ENCODE peak calls at places on chromosomes 1 and 21, in six cellular contexts. O is neural progenitor cell, C is astrocyte, D is mammary epithelial cell, S is PC-3, Y is K562. L is an unnamed sample.

GRCh38 chr1:28933918-28934317 is 19.5 kb downstream of the EPB41 start:
- DNase-seq in S (no peak), D (no peak), Y (no peak), O (no peak), C (no peak), L (no peak)

GRCh38 chr1:95003433-95003738 is 69.4 kb downstream of the ALG14 start:
- DNase-seq in D (no peak), S (no peak), O (no peak), C (no peak), Y (no peak), L (no peak)

GRCh38 chr1:222387020-222387816 is 160.7 kb downstream of the HHIPL2 start:
- DNase-seq in S (peak; percentile 42), C (no peak), D (no peak), Y (peak; percentile 47), O (peak; percentile 72), L (no peak)

GRCh38 chr1:202143768-202144509 is 598 bp downstream of the ARL8A start:
- DNase-seq in O (peak; percentile 62), Y (peak; percentile 77), D (no peak), S (no peak), C (no peak), L (no peak)

GRCh38 chr1:27026621-27027574 is 14.2 kb upstream of the TENT5B start:
- DNase-seq in C (peak; percentile 76), Y (peak; percentile 91), S (no peak), O (peak; percentile 88), D (peak; percentile 64), L (no peak)

GRCh38 chr21:29753216-29753615 is 186.6 kb downstream of the GRIK1 start:
- DNase-seq in Y (no peak), O (no peak), C (no peak), S (no peak), D (no peak), L (no peak)

GRCh38 chr1:28796321-28797213 is 15.4 kb upstream of the OPRD1 start:
- DNase-seq in D (no peak), C (no peak), O (peak; percentile 43), S (no peak), Y (no peak), L (no peak)

GRCh38 chr1:198935371-198935921 is 296.6 kb downstream of the PTPRC start:
- DNase-seq in O (peak; percentile 9), S (peak; percentile 96), Y (no peak), C (peak; percentile 99), D (peak; percentile 97), L (peak; percentile 81)

GRCh38 chr1:32702599-32703478 is at the start of gene SYNC:
- DNase-seq in D (no peak), Y (peak; percentile 98), C (peak; percentile 81), O (peak; percentile 58), S (peak; percentile 61), L (no peak)

GRCh38 chr1:213686983-213687382 is 300.8 kb upstream of the PROX1 start:
- DNase-seq in O (no peak), C (no peak), D (peak; percentile 77), S (no peak), Y (no peak), L (peak; percentile 56)

GRCh38 chr1:84020151-84020550 is 21.2 kb upstream of the TTLL7 start:
- DNase-seq in O (no peak), C (no peak), S (peak; percentile 63), Y (no peak), D (no peak), L (no peak)

GRCh38 chr1:61692155-61692783 is 32.7 kb downstream of the TM2D1 start:
- DNase-seq in Y (no peak), S (peak; percentile 55), D (peak; percentile 14), O (no peak), C (peak; percentile 42), L (no peak)

GRCh38 chr1:36342426-36343185 is 19.2 kb upstream of the EVA1B start:
- DNase-seq in O (peak; percentile 62), C (no peak), Y (peak; percentile 48), S (peak; percentile 87), D (peak; percentile 77), L (no peak)

GRCh38 chr1:86468501-86468977 is at the start of gene CLCA1:
- DNase-seq in S (no peak), D (no peak), O (no peak), C (no peak), Y (peak; percentile 30), L (no peak)

GRCh38 chr1:86472767-86473166 is 4.0 kb downstream of the CLCA1 start:
- DNase-seq in O (no peak), D (no peak), C (no peak), Y (no peak), S (no peak), L (no peak)

GRCh38 chr1:86472165-86472564 is 3.4 kb downstream of the CLCA1 start:
- DNase-seq in S (no peak), Y (no peak), O (no peak), D (no peak), C (no peak), L (no peak)

GRCh38 chr1:86471296-86471695 is 2.6 kb downstream of the CLCA1 start:
- DNase-seq in O (no peak), Y (no peak), C (peak; percentile 6), D (no peak), S (no peak), L (no peak)

DNA sequence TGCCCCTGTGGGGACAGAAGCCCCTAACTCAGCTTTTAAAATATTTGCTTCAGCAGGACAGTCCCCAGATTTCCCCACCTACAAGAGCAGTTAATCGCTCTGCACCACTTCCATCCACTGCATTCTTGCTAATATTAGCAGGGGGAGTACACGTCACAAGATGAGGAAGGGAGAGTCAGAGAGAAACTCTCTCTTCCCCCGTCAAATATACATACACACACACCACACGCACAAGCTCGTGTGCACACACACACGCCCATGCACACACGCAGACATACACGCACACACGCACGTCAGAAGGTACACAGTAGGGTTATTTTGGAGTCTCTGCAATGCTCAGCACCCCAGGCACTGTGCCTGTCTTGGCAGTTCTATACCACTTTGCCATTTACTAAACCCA is 2.1 kb downstream of the CLCA1 start:
- DNase-seq in D (no peak), O (no peak), C (no peak), Y (no peak), S (no peak), L (no peak)
- H3K4me3 ChIP-seq in D (no peak overlapping the region), O (no peak overlapping the region), C (no peak overlapping the region), Y (no peak overlapping the region), S (no peak overlapping the region), L (no peak overlapping the region)

DNA sequence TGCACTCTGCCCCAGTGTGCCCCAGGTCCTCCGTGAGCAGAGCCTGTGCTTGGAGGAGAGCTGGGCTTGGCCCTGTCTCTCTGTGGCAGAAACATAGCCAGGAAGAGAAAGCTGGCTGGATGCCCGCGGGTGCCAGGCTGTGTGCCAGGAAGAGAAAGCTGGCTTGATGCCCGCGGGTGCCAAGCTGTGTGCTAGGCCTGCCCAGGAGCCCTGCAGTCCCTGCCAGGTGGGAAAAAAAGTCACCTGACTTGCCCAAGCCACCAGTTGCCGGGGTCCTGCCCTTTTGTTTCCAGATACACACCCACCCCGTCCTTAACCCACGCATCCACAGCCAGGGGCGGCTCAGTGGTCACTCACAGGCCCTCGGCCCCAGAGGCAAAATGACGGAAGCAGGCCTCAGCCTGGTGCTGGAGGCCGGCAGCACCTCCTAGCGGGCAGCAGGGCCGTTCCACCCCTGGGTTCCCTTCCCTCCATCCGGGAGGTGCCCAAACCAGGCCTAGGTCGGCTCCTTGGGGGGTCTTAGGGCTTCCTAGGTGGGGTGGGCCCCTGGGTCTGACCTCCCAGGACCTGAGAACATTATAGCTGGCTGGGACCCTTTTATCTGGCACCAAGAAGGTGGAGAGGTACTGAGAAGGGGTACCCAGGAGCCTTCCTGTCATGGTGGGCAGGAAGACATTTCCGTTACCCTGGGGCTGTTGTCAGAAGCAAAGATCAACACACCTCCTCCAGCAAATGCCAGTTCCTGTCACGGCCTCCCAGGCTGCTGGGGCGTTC is 9.1 kb downstream of the ITGB2 start:
- DNase-seq in S (peak; percentile 92), Y (peak; percentile 72), O (no peak), D (peak; percentile 69), C (no peak), L (no peak)
- H3K4me1 ChIP-seq in S (peaks cover 64% of the 10 kb centered on the region), Y (peaks cover 9% of the 10 kb centered on the region), O (peaks cover 13% of the 10 kb centered on the region), D (peaks cover 17% of the 10 kb centered on the region), C (peaks cover 10% of the 10 kb centered on the region), L (peaks cover 29% of the 10 kb centered on the region)

GRCh38 chr1:22563671-22564612 is 653 bp downstream of the EPHA8 start:
- DNase-seq in S (no peak), C (no peak), Y (no peak), D (no peak), O (peak; percentile 46), L (no peak)
- TF ChIP-seq EZH2 in S (no peak), C (no peak), Y (no peak), D (peak; percentile 91), O (peak; percentile 74), L (peak; percentile 87)

DNA sequence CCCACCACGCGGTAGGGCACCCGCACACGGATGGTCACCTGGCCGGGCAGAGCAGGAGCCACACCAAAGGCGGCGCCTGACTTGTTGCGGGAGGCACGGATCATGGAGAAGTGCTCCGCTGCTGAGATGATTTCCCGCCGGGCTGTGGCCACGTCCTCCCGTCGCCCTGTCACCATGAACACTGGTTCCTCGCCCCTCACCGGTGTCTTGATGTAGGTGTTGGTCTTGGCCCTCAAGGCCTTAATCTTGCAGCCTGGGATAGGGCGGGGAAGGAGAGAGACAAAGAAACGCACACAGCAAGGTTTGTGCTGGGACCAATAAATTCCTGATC is 4.9 kb downstream of the MEX3A start:
- DNase-seq in C (no peak), O (peak; percentile 29), Y (no peak), D (no peak), S (no peak), L (no peak)
- H3K4me3 ChIP-seq in C (no peak overlapping the region), O (peak overlapping the region; percentile 99), Y (no peak overlapping the region), D (no peak overlapping the region), S (no peak overlapping the region), L (no peak overlapping the region)

GRCh38 chr1:225999227-225999911 is at the start of gene SDE2:
- DNase-seq in C (peak; percentile 92), Y (peak; percentile 98), S (peak; percentile 99), D (peak; percentile 98), O (peak; percentile 100), L (peak; percentile 85)
- H3K4me1 ChIP-seq in C (peaks cover 18% of the 10 kb centered on the region), Y (peaks cover 68% of the 10 kb centered on the region), S (peaks cover 23% of the 10 kb centered on the region), D (peaks cover 29% of the 10 kb centered on the region), O (peaks cover 27% of the 10 kb centered on the region), L (peaks cover 27% of the 10 kb centered on the region)